ENCODE peak calls at places on chromosomes 1 and 21, in four cellular contexts. One of them, this sample, is unnamed.
A peak's percentile ranks its signal among the peaks of the same experiment; 100 is the strongest.

GRCh38 chr1:8789314-8790214 is 27.9 kb downstream of the RERE start:
- DNase-seq in A549: no peak
- DNase-seq in GM12878: no peak
- DNase-seq in K562: peak; percentile 83
- DNase-seq in this sample: no peak

GRCh38 chr1:39933956-39934941 is 20.7 kb upstream of the MFSD2A start:
- DNase-seq in A549: peak; percentile 83
- DNase-seq in GM12878: no peak
- DNase-seq in K562: no peak
- DNase-seq in this sample: peak; percentile 86

GRCh38 chr1:12166834-12167492 is at the start of gene TNFRSF1B:
- DNase-seq in A549: no peak
- DNase-seq in GM12878: no peak
- DNase-seq in K562: peak; percentile 96
- DNase-seq in this sample: no peak

GRCh38 chr1:209685835-209686234 is 10.6 kb downstream of the G0S2 start:
- DNase-seq in A549: no peak
- DNase-seq in GM12878: no peak
- DNase-seq in K562: no peak
- DNase-seq in this sample: no peak

GRCh38 chr1:8303141-8303540 is 14.8 kb upstream of the SLC45A1 start:
- DNase-seq in A549: no peak
- DNase-seq in GM12878: no peak
- DNase-seq in K562: no peak
- DNase-seq in this sample: no peak

GRCh38 chr1:24861821-24862727 is 68.0 kb downstream of the RUNX3 start:
- DNase-seq in A549: peak; percentile 28
- DNase-seq in GM12878: no peak
- DNase-seq in K562: no peak
- DNase-seq in this sample: no peak

GRCh38 chr21:42621828-42622199 is 31.6 kb upstream of the PDE9A start:
- DNase-seq in A549: no peak
- DNase-seq in GM12878: no peak
- DNase-seq in K562: no peak
- DNase-seq in this sample: no peak

GRCh38 chr21:31713115-31713514 is 18.8 kb downstream of the SCAF4 start:
- DNase-seq in A549: no peak
- DNase-seq in GM12878: no peak
- DNase-seq in K562: no peak
- DNase-seq in this sample: no peak

GRCh38 chr21:42411197-42411869 is 7.6 kb downstream of the UBASH3A start:
- DNase-seq in A549: peak; percentile 25
- DNase-seq in GM12878: no peak
- DNase-seq in K562: peak; percentile 66
- DNase-seq in this sample: peak; percentile 32

GRCh38 chr1:84143796-84144565 is at the start of gene PRKACB:
- DNase-seq in A549: no peak
- DNase-seq in GM12878: peak; percentile 24
- DNase-seq in K562: no peak
- DNase-seq in this sample: no peak

GRCh38 chr1:214550339-214551051 is 907 bp downstream of the PTPN14 start:
- DNase-seq in A549: no peak
- DNase-seq in GM12878: no peak
- DNase-seq in K562: no peak
- DNase-seq in this sample: no peak

GRCh38 chr21:34186119-34186719 is 112.8 kb downstream of the MRPS6 start:
- DNase-seq in A549: no peak
- DNase-seq in GM12878: no peak
- DNase-seq in K562: peak; percentile 56
- DNase-seq in this sample: no peak

GRCh38 chr1:64133036-64133435 is 70.4 kb upstream of the UBE2U start:
- DNase-seq in A549: peak; percentile 63
- DNase-seq in GM12878: no peak
- DNase-seq in K562: no peak
- DNase-seq in this sample: no peak

GRCh38 chr21:32392299-32392879 is 423 bp downstream of the URB1 start:
- DNase-seq in A549: no peak
- DNase-seq in GM12878: no peak
- DNase-seq in K562: no peak
- DNase-seq in this sample: no peak

GRCh38 chr21:42149656-42150457 is 69.1 kb upstream of the ABCG1 start:
- DNase-seq in A549: no peak
- DNase-seq in GM12878: no peak
- DNase-seq in K562: no peak
- DNase-seq in this sample: no peak

GRCh38 chr1:229068266-229069043 is 202.5 kb upstream of the RAB4A start:
- DNase-seq in A549: peak; percentile 12
- DNase-seq in GM12878: no peak
- DNase-seq in K562: no peak
- DNase-seq in this sample: no peak

GRCh38 chr1:229066591-229066990 is 204.3 kb upstream of the RAB4A start:
- DNase-seq in A549: no peak
- DNase-seq in GM12878: no peak
- DNase-seq in K562: no peak
- DNase-seq in this sample: no peak

GRCh38 chr1:229067546-229067945 is 203.4 kb upstream of the RAB4A start:
- DNase-seq in A549: no peak
- DNase-seq in GM12878: no peak
- DNase-seq in K562: no peak
- DNase-seq in this sample: no peak

GRCh38 chr1:229069176-229069575 is 201.7 kb upstream of the RAB4A start:
- DNase-seq in A549: no peak
- DNase-seq in GM12878: no peak
- DNase-seq in K562: no peak
- DNase-seq in this sample: no peak

DNA sequence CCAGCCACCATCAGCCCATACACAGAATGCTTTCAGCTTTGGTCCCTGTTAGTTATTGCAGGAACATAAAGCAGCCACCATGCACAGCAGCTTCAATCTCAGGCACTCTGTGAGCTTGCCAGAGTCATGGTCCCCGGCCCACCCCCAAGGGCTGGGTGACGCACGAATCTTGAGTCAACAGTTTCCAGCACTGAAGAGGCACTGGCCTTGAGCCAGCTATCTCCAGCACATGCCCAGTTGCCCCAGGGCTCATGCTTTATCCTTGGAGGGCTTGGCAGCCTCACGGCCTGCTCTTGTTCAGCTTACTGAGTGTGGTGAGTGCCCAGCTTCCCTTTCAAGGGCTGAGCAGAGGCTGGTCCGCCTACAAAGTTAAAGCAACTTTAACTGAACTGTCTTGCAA is 200.7 kb upstream of the RAB4A start:
- DNase-seq in A549: peak; percentile 93
- DNase-seq in GM12878: no peak
- DNase-seq in K562: no peak
- DNase-seq in this sample: no peak
- TF ChIP-seq MYC in A549: peak; percentile 76
- TF ChIP-seq MYC in GM12878: no peak
- TF ChIP-seq MYC in K562: no peak
- TF ChIP-seq MYC in this sample: no peak

GRCh38 chr1:23368562-23369334 is 888 bp downstream of the ZNF436 start:
- DNase-seq in A549: peak; percentile 86
- DNase-seq in GM12878: no peak
- DNase-seq in K562: peak; percentile 92
- DNase-seq in this sample: peak; percentile 85
- TF ChIP-seq EP300 in A549: no peak
- TF ChIP-seq EP300 in GM12878: no peak
- TF ChIP-seq EP300 in K562: peak; percentile 3
- TF ChIP-seq EP300 in this sample: no peak

DNA sequence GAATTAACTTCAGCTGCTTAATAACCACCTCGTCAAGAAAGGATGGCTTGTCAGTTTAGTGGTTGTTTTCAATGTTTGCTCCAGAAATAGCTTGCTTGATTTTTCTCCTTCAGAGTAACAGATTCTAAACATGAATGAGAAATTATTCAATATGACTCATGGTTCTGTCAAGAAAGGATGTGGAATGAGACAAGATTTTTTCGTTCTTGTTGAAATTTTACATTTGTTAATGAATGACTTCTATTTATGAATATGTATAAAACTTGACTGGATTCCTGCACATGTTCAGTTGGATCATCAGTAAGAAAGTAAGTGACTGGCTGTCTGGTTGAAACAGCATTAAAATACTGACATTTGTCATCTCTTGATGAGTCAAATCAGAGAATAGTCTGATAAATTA is 38.3 kb downstream of the IFI44 start:
- DNase-seq in A549: no peak
- DNase-seq in GM12878: no peak
- DNase-seq in K562: no peak
- DNase-seq in this sample: no peak
- TF ChIP-seq MYC in A549: no peak
- TF ChIP-seq MYC in GM12878: no peak
- TF ChIP-seq MYC in K562: no peak
- TF ChIP-seq MYC in this sample: no peak

GRCh38 chr1:26112407-26112775 is 767 bp downstream of the PDIK1L start:
- DNase-seq in A549: no peak
- DNase-seq in GM12878: no peak
- DNase-seq in K562: peak; percentile 2
- DNase-seq in this sample: no peak

GRCh38 chr1:26111530-26112406 is at the start of gene PDIK1L:
- DNase-seq in A549: peak; percentile 94
- DNase-seq in GM12878: peak; percentile 73
- DNase-seq in K562: peak; percentile 93
- DNase-seq in this sample: peak; percentile 84

GRCh38 chr1:26114165-26114927 is 2.7 kb downstream of the PDIK1L start:
- DNase-seq in A549: no peak
- DNase-seq in GM12878: no peak
- DNase-seq in K562: no peak
- DNase-seq in this sample: no peak

GRCh38 chr1:26109229-26110164 is 2.1 kb upstream of the PDIK1L start:
- DNase-seq in A549: no peak
- DNase-seq in GM12878: no peak
- DNase-seq in K562: no peak
- DNase-seq in this sample: no peak

DNA sequence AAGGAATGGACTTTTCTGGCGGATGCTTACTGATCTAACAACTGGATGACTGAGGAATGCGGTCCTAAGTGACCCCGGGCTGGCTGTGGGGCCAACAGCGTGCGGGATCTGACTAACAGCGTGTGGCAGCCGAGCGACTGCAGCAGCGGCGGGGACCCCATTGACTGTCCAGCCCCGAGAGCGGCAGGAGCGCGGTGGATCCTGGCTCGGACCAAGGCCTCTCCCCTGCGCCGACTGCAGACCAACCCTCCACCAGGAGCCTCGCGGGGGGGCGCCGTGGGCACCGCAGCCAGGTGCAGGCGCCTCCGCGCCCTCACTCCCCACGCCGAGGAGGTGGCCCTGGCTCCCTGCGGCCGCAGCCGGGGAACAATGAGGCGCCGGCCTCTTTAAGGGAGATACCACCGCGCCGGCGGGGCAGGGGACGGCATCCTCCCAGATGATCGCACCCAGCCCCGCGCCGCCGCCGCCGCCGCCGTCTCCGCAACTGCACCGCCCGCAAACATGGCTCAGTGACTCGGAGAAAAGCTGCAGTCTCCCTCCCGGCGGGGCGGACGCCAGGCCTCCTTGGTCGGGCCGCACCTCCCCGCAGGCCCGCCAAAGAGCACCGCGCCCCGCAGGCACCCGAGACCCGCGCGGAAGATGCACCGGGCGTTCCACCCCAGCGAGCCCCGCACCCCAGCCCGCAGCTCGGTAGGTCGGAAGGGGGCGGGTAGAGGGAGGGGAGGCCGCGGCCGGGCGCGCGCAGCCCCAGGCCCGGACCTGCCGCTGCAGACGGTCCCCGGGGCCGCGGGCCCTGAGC is 694 bp upstream of the PDIK1L start:
- DNase-seq in A549: peak; percentile 64
- DNase-seq in GM12878: no peak
- DNase-seq in K562: peak; percentile 90
- DNase-seq in this sample: peak; percentile 48
- TF ChIP-seq EP300 in A549: no peak
- TF ChIP-seq EP300 in GM12878: no peak
- TF ChIP-seq EP300 in K562: peak; percentile 9
- TF ChIP-seq EP300 in this sample: no peak

This sample was measured in HepG2.